ENCODE peak calls at places on chromosomes 5 and 9, in four cellular contexts. One of them, this sample, is unnamed.

GRCh38 chr5:160262151-160262550 is 32.8 kb downstream of the FABP6 start:
- DNase-seq in HepG2: peak; percentile 18
- DNase-seq in GM12878: no peak
- DNase-seq in K562: no peak
- DNase-seq in this sample: no peak

GRCh38 chr9:88959727-88960469 is 31.4 kb upstream of the S1PR3 start:
- DNase-seq in GM12878: no peak
- DNase-seq in K562: no peak
- DNase-seq in HepG2: no peak
- DNase-seq in this sample: no peak

GRCh38 chr5:177362102-177362868 is 4.6 kb downstream of the RGS14 start:
- DNase-seq in GM12878: no peak
- DNase-seq in HepG2: no peak
- DNase-seq in K562: no peak
- DNase-seq in this sample: no peak

GRCh38 chr9:84862786-84863185 is 193.3 kb downstream of the NTRK2 start:
- DNase-seq in K562: no peak
- DNase-seq in GM12878: no peak
- DNase-seq in HepG2: no peak
- DNase-seq in this sample: no peak

GRCh38 chr9:136587944-136588662 is 42.3 kb upstream of the NOTCH1 start:
- DNase-seq in K562: peak; percentile 64
- DNase-seq in GM12878: no peak
- DNase-seq in HepG2: no peak
- DNase-seq in this sample: no peak

GRCh38 chr5:93599427-93600146 is 16.6 kb downstream of the NR2F1 start:
- DNase-seq in K562: no peak
- DNase-seq in GM12878: no peak
- DNase-seq in HepG2: no peak
- DNase-seq in this sample: peak; percentile 46

GRCh38 chr5:59768204-59769040 is 125.1 kb downstream of the PDE4D start:
- DNase-seq in HepG2: peak; percentile 77
- DNase-seq in GM12878: no peak
- DNase-seq in K562: no peak
- DNase-seq in this sample: peak; percentile 63

GRCh38 chr9:90799271-90799860 is 2.3 kb upstream of the SYK start:
- DNase-seq in HepG2: no peak
- DNase-seq in K562: no peak
- DNase-seq in GM12878: no peak
- DNase-seq in this sample: no peak

GRCh38 chr5:89117131-89117644 is 234.2 kb upstream of the MEF2C start:
- DNase-seq in GM12878: peak; percentile 55
- DNase-seq in K562: peak; percentile 34
- DNase-seq in HepG2: no peak
- DNase-seq in this sample: no peak

GRCh38 chr5:54738118-54738972 is 220.8 kb downstream of the SNX18 start:
- DNase-seq in GM12878: no peak
- DNase-seq in HepG2: no peak
- DNase-seq in K562: peak; percentile 94
- DNase-seq in this sample: no peak

GRCh38 chr5:133376986-133377385 is 235.4 kb downstream of the FSTL4 start:
- DNase-seq in GM12878: no peak
- DNase-seq in K562: no peak
- DNase-seq in HepG2: no peak
- DNase-seq in this sample: no peak

GRCh38 chr5:28748446-28748845 is 1710.1 kb upstream of the CDH9 start:
- DNase-seq in HepG2: no peak
- DNase-seq in K562: no peak
- DNase-seq in GM12878: no peak
- DNase-seq in this sample: no peak

GRCh38 chr9:7178729-7179128 is 421.0 kb downstream of the KDM4C start:
- DNase-seq in HepG2: no peak
- DNase-seq in GM12878: no peak
- DNase-seq in K562: no peak
- DNase-seq in this sample: no peak

GRCh38 chr5:10411336-10411735 is 30.3 kb upstream of the ROPN1L start:
- DNase-seq in K562: no peak
- DNase-seq in HepG2: no peak
- DNase-seq in GM12878: no peak
- DNase-seq in this sample: no peak

GRCh38 chr5:151549713-151550112 is 41.4 kb downstream of the FAT2 start:
- DNase-seq in GM12878: no peak
- DNase-seq in HepG2: no peak
- DNase-seq in K562: no peak
- DNase-seq in this sample: no peak

GRCh38 chr5:126599499-126599898 is 1.2 kb upstream of the PHAX start:
- DNase-seq in GM12878: no peak
- DNase-seq in K562: no peak
- DNase-seq in HepG2: no peak
- DNase-seq in this sample: no peak

GRCh38 chr5:121152411-121152810 is 688.3 kb downstream of the PRR16 start:
- DNase-seq in K562: no peak
- DNase-seq in GM12878: no peak
- DNase-seq in HepG2: no peak
- DNase-seq in this sample: no peak

GRCh38 chr5:180684623-180685161 is 35.3 kb upstream of the FLT4 start:
- DNase-seq in HepG2: no peak
- DNase-seq in K562: no peak
- DNase-seq in GM12878: no peak
- DNase-seq in this sample: no peak

GRCh38 chr5:169133500-169133899 is 167.4 kb downstream of the SLIT3 start:
- DNase-seq in HepG2: no peak
- DNase-seq in K562: no peak
- DNase-seq in GM12878: no peak
- DNase-seq in this sample: no peak

GRCh38 chr5:97388794-97389193 is 205.7 kb upstream of the RIOK2 start:
- DNase-seq in GM12878: no peak
- DNase-seq in HepG2: no peak
- DNase-seq in K562: no peak
- DNase-seq in this sample: no peak

GRCh38 chr5:134545070-134545868 is 19.8 kb downstream of the JADE2 start:
- DNase-seq in HepG2: no peak
- DNase-seq in GM12878: no peak
- DNase-seq in K562: no peak
- DNase-seq in this sample: no peak

GRCh38 chr5:147017191-147017590 is 138.6 kb upstream of the PPP2R2B start:
- DNase-seq in GM12878: no peak
- DNase-seq in K562: no peak
- DNase-seq in HepG2: no peak
- DNase-seq in this sample: no peak

GRCh38 chr5:8329773-8330172 is 460.8 kb downstream of the MTRR start:
- DNase-seq in GM12878: no peak
- DNase-seq in HepG2: no peak
- DNase-seq in K562: no peak
- DNase-seq in this sample: no peak

GRCh38 chr5:91224459-91224858 is 158.7 kb downstream of the ARRDC3 start:
- DNase-seq in K562: no peak
- DNase-seq in GM12878: no peak
- DNase-seq in HepG2: no peak
- DNase-seq in this sample: no peak

GRCh38 chr5:54443264-54443663 is 12.2 kb upstream of the HSPB3 start:
- DNase-seq in GM12878: no peak
- DNase-seq in K562: peak; percentile 40
- DNase-seq in HepG2: peak; percentile 15
- DNase-seq in this sample: peak; percentile 56

GRCh38 chr5:152560508-152561137 is 155.5 kb upstream of the NMUR2 start:
- DNase-seq in GM12878: no peak
- DNase-seq in HepG2: peak; percentile 13
- DNase-seq in K562: peak; percentile 49
- DNase-seq in this sample: peak; percentile 37

GRCh38 chr9:89935791-89936190 is 331.0 kb downstream of the GADD45G start:
- DNase-seq in HepG2: no peak
- DNase-seq in GM12878: no peak
- DNase-seq in K562: no peak
- DNase-seq in this sample: no peak

GRCh38 chr5:79133121-79133656 is 21.6 kb downstream of the BHMT start:
- DNase-seq in K562: peak; percentile 33
- DNase-seq in HepG2: peak; percentile 7
- DNase-seq in GM12878: no peak
- DNase-seq in this sample: no peak

GRCh38 chr5:97266576-97266975 is 83.5 kb upstream of the RIOK2 start:
- DNase-seq in K562: no peak
- DNase-seq in GM12878: no peak
- DNase-seq in HepG2: no peak
- DNase-seq in this sample: no peak

GRCh38 chr9:132164604-132165362 is 2.9 kb downstream of the NTNG2 start:
- DNase-seq in GM12878: no peak
- DNase-seq in HepG2: peak; percentile 12
- DNase-seq in K562: no peak
- DNase-seq in this sample: no peak

GRCh38 chr9:131843989-131844744 is 104.3 kb upstream of the RAPGEF1 start:
- DNase-seq in K562: no peak
- DNase-seq in HepG2: no peak
- DNase-seq in GM12878: no peak
- DNase-seq in this sample: no peak

GRCh38 chr5:8057764-8058163 is 188.8 kb downstream of the MTRR start:
- DNase-seq in K562: peak; percentile 65
- DNase-seq in GM12878: no peak
- DNase-seq in HepG2: no peak
- DNase-seq in this sample: no peak

GRCh38 chr5:107553063-107553676 is 117.6 kb downstream of the EFNA5 start:
- DNase-seq in HepG2: no peak
- DNase-seq in K562: no peak
- DNase-seq in GM12878: no peak
- DNase-seq in this sample: peak; percentile 59

GRCh38 chr5:177314376-177315342 is 3.0 kb upstream of the MXD3 start:
- DNase-seq in GM12878: no peak
- DNase-seq in K562: no peak
- DNase-seq in HepG2: no peak
- DNase-seq in this sample: no peak

GRCh38 chr5:113606298-113607134 is 93.0 kb downstream of the YTHDC2 start:
- DNase-seq in GM12878: peak; percentile 7
- DNase-seq in K562: peak; percentile 79
- DNase-seq in HepG2: peak; percentile 61
- DNase-seq in this sample: peak; percentile 65

GRCh38 chr5:72633649-72634048 is 126.4 kb upstream of the ZNF366 start:
- DNase-seq in HepG2: no peak
- DNase-seq in K562: no peak
- DNase-seq in GM12878: no peak
- DNase-seq in this sample: no peak

GRCh38 chr9:90546200-90546599 is 96.4 kb downstream of the DIRAS2 start:
- DNase-seq in K562: peak; percentile 1
- DNase-seq in HepG2: peak; percentile 22
- DNase-seq in GM12878: no peak
- DNase-seq in this sample: peak; percentile 25

DNA sequence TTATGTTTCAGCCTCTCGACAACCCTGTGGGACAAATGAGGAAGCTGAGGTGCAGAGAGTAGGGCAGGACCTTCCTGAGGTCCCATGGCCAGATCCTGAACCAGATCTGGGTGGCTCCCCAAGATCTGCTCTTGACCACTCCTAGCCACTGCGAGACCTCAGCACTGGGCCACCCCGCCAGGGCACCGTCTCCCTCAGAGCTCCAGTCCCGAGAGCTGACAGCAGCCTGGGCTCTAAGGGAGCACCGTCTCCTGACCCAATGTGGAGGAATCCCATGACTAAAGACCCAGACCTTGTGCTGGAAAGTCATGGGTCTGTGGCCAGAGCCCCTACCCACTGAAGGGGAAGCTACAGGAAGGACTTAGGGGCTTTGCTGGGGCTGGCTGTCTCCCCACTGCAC is 4.5 kb upstream of the LMX1B start:
- DNase-seq in HepG2: no peak
- DNase-seq in GM12878: no peak
- DNase-seq in K562: no peak
- DNase-seq in this sample: no peak
- TF ChIP-seq SP1 in HepG2: no peak
- TF ChIP-seq SP1 in GM12878: no peak
- TF ChIP-seq SP1 in K562: no peak
- TF ChIP-seq SP1 in this sample: no peak

GRCh38 chr5:30152431-30152830 is 1041.1 kb upstream of the CDH6 start:
- DNase-seq in HepG2: no peak
- DNase-seq in GM12878: no peak
- DNase-seq in K562: no peak
- DNase-seq in this sample: no peak

GRCh38 chr5:30156156-30156555 is 1037.3 kb upstream of the CDH6 start:
- DNase-seq in GM12878: no peak
- DNase-seq in K562: no peak
- DNase-seq in HepG2: no peak
- DNase-seq in this sample: no peak
- TF ChIP-seq TARDBP in GM12878: no peak
- TF ChIP-seq TARDBP in K562: no peak
- TF ChIP-seq TARDBP in HepG2: no peak
- TF ChIP-seq TARDBP in this sample: no peak

DNA sequence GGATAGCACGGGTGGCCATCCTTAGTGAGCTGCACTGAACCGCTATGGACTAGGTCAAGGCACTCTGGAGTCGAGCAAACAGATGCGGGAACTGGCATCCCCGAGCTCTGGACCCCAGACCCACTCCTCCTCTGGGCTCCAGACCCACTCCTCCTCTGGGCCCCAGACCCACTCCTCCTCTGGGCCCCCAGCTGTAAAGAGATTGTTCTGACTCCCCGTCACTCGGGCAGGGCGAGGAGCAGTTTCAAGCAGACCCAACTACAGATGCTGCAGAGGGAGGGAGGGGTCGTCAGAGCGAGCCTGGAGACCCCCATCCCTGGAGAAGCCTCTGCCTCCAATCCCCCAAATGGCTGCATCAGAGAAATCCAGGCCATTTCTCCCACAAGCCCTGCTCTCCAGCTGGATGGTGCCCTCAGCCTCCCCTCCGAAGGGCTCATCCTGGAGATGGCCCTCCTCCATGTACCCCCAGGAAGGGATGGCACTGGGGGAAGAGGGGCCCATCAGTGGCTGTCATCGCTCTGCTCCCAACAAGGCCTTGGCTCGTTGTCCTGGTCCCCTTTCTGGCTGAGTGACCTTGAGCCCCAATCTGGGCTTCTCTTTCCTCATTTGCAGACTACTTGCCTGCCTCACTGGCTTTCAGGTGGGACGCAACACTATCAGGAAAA is 38.7 kb downstream of the DUSP1 start:
- DNase-seq in GM12878: no peak
- DNase-seq in K562: no peak
- DNase-seq in HepG2: no peak
- DNase-seq in this sample: no peak
- TF ChIP-seq SP1 in GM12878: no peak
- TF ChIP-seq SP1 in K562: no peak
- TF ChIP-seq SP1 in HepG2: no peak
- TF ChIP-seq SP1 in this sample: no peak

GRCh38 chr5:45261125-45261524 is 435.1 kb downstream of the HCN1 start:
- DNase-seq in HepG2: no peak
- DNase-seq in K562: no peak
- DNase-seq in GM12878: no peak
- DNase-seq in this sample: no peak

GRCh38 chr5:45264447-45264846 is 431.7 kb downstream of the HCN1 start:
- DNase-seq in K562: no peak
- DNase-seq in GM12878: no peak
- DNase-seq in HepG2: no peak
- DNase-seq in this sample: no peak

GRCh38 chr5:45260292-45260691 is 435.9 kb downstream of the HCN1 start:
- DNase-seq in K562: no peak
- DNase-seq in HepG2: no peak
- DNase-seq in GM12878: no peak
- DNase-seq in this sample: no peak

GRCh38 chr5:45262061-45262590 is 434.1 kb downstream of the HCN1 start:
- DNase-seq in GM12878: no peak
- DNase-seq in HepG2: no peak
- DNase-seq in K562: no peak
- DNase-seq in this sample: no peak
- TF ChIP-seq TARDBP in GM12878: no peak
- TF ChIP-seq TARDBP in HepG2: no peak
- TF ChIP-seq TARDBP in K562: no peak
- TF ChIP-seq TARDBP in this sample: no peak

This sample was measured in HEK293T.